ENCODE peak calls at places on chromosomes 7 and 10, in four cellular contexts. J is HFFc6, T is mammary epithelial cell, G is amniotic stem cell. X is an unnamed sample.

GRCh38 chr7:103499976-103500375 is 54.0 kb upstream of the SLC26A5 start:
- DNase-seq in T (no peak), G (no peak), J (no peak), X (no peak)

GRCh38 chr10:114279886-114280644 is 41.0 kb downstream of the VWA2 start:
- DNase-seq in G (no peak), J (no peak), T (peak), X (no peak)

GRCh38 chr10:104706886-104707285 is 65.8 kb downstream of the SORCS3 start:
- DNase-seq in J (no peak), G (no peak), T (no peak), X (no peak)

GRCh38 chr7:48634116-48634632 is 290.2 kb upstream of the CDC14C start:
- DNase-seq in T (no peak), G (no peak), J (no peak), X (no peak)

GRCh38 chr10:86210416-86210815 is 156.2 kb downstream of the GRID1 start:
- DNase-seq in T (no peak), G (no peak), J (no peak), X (no peak)

GRCh38 chr7:42096681-42097637 is 140.1 kb downstream of the GLI3 start:
- DNase-seq in J (peak), G (no peak), T (peak), X (no peak)

GRCh38 chr10:121104476-121105111 is 253.4 kb downstream of the WDR11 start:
- DNase-seq in T (peak), J (no peak), G (no peak), X (no peak)

GRCh38 chr10:109327266-109327665 is 596.0 kb downstream of the XPNPEP1 start:
- DNase-seq in G (no peak), J (peak), T (peak), X (no peak)

GRCh38 chr7:108311446-108312168 is 144.6 kb downstream of the NRCAM start:
- DNase-seq in J (no peak), T (peak), G (no peak), X (no peak)

X was measured in SW 1271.